ENCODE peak calls at places on chromosomes 6 and 20, in ten cellular contexts. L is AG10803; Q is CD8-positive, alpha-beta T cell; T is fibroblast of lung; J is astrocyte of the spinal cord; C is osteocyte; W is mucosa of descending colon; P is left lung; K is HFFc6; Y is cardiac muscle cell. U is an unnamed sample.

GRCh38 chr20:34115232-34115631 is 3.2 kb upstream of the EIF2S2 start:
- DNase-seq in L (no peak), Q (no peak), T (no peak), J (no peak), C (no peak), W (no peak), P (no peak), K (no peak), Y (no peak), U (no peak)

GRCh38 chr6:83216806-83217205 is 23.6 kb downstream of the RWDD2A start:
- DNase-seq in L (no peak), Q (no peak), T (peak; percentile 36), J (no peak), C (no peak), W (no peak), P (no peak), K (no peak), Y (no peak), U (no peak)

GRCh38 chr6:14240411-14241166 is 123.0 kb downstream of the CD83 start:
- DNase-seq in L (no peak), Q (no peak), T (no peak), J (no peak), C (peak; percentile 36), W (no peak), P (no peak), K (no peak), Y (no peak), U (no peak)

GRCh38 chr6:88780714-88781389 is 182.6 kb downstream of the RNGTT start:
- DNase-seq in L (peak; percentile 70), Q (peak; percentile 12), T (peak; percentile 48), J (peak; percentile 67), C (no peak), W (no peak), P (no peak), K (peak; percentile 61), Y (peak; percentile 84), U (no peak)

GRCh38 chr6:100112855-100113508 is 119.0 kb upstream of the MCHR2 start:
- DNase-seq in L (no peak), Q (no peak), T (no peak), J (no peak), C (no peak), W (no peak), P (no peak), K (no peak), Y (no peak), U (no peak)

GRCh38 chr6:4817551-4817950 is 41.3 kb downstream of the CDYL start:
- DNase-seq in L (peak; percentile 67), Q (no peak), T (peak; percentile 56), J (peak; percentile 44), C (no peak), W (no peak), P (no peak), K (peak; percentile 51), Y (no peak), U (no peak)

GRCh38 chr6:29653452-29654038 is 3.3 kb upstream of the MOG start:
- DNase-seq in L (peak; percentile 73), Q (no peak), T (peak; percentile 68), J (peak; percentile 79), C (no peak), W (no peak), P (no peak), K (peak; percentile 57), Y (peak; percentile 86), U (no peak)

GRCh38 chr20:62280303-62280702 is 22.5 kb upstream of the ADRM1 start:
- DNase-seq in L (no peak), Q (no peak), T (no peak), J (no peak), C (no peak), W (no peak), P (no peak), K (no peak), Y (no peak), U (no peak)

GRCh38 chr20:8464368-8464767 is 332.3 kb downstream of the PLCB1 start:
- DNase-seq in L (no peak), Q (no peak), T (peak; percentile 56), J (peak; percentile 19), C (no peak), W (no peak), P (no peak), K (peak; percentile 10), Y (no peak), U (no peak)

GRCh38 chr6:79431469-79431868 is 105.8 kb downstream of the LCA5 start:
- DNase-seq in L (no peak), Q (no peak), T (no peak), J (no peak), C (no peak), W (no peak), P (no peak), K (no peak), Y (no peak), U (no peak)

DNA sequence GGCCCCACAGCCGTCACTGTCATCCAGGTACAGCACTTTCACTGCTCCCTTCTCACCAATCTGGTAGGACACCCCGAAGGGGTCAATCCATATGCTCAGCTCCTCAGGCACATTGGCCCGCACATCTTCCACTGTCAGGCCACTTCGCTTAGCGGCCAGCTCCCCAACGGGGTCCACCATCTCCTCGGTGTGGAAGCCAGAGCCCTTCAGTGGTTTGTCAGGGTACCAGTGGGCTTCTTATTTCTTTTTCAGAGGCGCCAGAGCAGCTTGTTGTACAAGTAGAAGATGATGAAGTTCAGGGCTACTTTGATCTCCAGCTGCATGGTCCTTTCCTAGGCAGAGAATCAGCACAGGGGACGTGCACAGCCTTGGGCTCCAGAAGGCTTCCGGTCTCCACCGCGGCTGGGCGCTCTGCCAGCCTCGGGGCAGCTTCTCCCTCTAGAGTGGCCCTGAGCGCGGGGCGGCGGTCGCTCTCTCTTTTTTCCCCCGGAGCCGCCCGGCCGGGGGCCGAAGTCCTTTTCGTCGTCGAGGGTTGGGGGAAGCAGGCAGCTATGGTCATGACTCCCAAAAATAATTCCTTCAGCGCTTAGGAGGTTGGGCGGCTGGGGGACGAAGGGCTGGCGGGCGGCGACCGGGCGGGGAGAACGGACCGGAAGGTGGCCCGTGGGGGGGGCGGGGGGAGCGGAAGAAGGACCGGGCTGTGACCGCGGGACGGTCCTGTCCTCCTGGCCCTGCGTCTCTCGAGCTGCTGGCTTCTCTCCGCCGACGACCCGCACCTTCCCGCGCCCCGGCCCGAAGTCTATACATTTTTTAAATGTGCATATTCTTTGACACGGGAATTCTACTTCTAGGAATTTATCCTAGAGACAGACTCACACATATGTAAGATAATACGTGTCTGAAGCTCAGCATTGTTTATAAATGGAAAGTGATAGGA is 6.5 kb upstream of the ZSCAN9 start:
- DNase-seq in L (peak; percentile 68), Q (no peak), T (peak; percentile 69), J (peak; percentile 58), C (peak; percentile 88), W (peak; percentile 84), P (peak; percentile 94), K (peak; percentile 24), Y (peak; percentile 78), U (no peak)
- TF ChIP-seq CTCF in L (no peak), Q (no peak), T (no peak), J (no peak), C (no peak), W (no peak), P (no peak), K (no peak), Y (no peak), U (no peak)

DNA sequence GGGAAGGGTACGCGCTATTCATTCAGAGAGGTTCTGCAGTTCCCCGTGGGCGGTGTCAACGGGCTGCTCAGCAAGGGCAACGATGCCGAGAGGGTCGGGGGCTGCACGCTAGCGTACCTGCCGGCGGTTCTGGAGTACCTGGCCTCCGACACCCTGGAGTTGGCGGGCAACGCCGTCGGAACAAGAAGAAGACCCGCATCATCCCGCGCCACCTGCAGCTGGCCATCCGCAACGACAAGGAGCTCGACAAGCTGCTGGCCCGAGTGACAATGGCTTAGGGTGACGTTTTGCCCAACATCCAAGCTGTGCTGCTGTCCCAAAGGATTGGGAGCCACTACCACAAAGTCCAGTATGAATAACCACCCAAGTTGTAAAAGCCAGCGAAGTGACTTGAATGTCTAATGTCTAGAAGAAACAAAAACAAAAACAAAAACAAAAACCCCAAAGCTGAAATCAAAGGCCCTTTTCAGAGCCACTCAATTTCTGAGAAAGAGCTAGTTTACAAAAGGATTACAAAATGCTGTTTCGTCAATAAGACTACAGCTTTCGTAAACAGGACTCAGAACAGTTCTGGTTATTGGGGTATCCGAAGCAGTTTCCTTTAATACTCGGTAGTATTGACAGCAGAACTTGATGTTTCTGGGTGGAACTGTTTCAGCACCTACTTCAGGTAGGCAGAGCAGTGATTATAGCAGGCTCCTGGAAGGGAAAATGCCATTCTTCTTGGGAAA is 21.9 kb upstream of the SLC17A4 start:
- DNase-seq in L (no peak), Q (no peak), T (no peak), J (no peak), C (no peak), W (no peak), P (peak; percentile 60), K (no peak), Y (no peak), U (no peak)
- TF ChIP-seq CTCF in L (no peak), Q (no peak), T (no peak), J (no peak), C (no peak), W (no peak), P (no peak), K (no peak), Y (no peak), U (no peak)

DNA sequence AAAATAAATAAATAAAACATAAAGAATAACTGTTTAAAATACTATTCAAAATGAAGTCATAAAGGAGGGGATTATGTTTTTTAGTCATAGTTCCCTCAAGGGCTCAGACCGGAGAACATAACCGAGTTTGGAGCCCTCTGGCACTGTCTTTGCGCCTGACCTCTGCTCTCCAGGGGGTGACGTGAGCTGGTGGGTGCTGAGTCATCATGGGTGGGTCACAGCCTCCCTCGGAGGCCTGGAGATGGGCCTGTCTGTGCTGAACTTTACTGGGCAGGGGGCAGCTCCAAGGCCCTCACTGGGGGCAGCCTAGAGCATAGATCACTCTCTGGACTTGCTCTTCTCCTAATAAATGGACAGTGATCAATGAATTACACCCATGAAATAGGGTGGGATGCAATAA is 3.1 kb upstream of the MAVS start:
- DNase-seq in L (no peak), Q (no peak), T (peak; percentile 45), J (peak; percentile 53), C (no peak), W (no peak), P (peak; percentile 23), K (peak; percentile 33), Y (peak; percentile 59), U (no peak)
- TF ChIP-seq CTCF in L (no peak), Q (no peak), T (no peak), J (no peak), C (no peak), W (no peak), P (no peak), K (no peak), Y (no peak), U (no peak)

GRCh38 chr20:59984551-59984950 is 26.3 kb downstream of the CDH26 start:
- DNase-seq in L (no peak), Q (no peak), T (no peak), J (no peak), C (no peak), W (no peak), P (no peak), K (no peak), Y (no peak), U (no peak)

GRCh38 chr20:59988141-59988540 is 29.9 kb downstream of the CDH26 start:
- DNase-seq in L (no peak), Q (no peak), T (peak; percentile 25), J (no peak), C (no peak), W (no peak), P (peak; percentile 87), K (peak; percentile 32), Y (no peak), U (no peak)

GRCh38 chr20:59987135-59987534 is 28.9 kb downstream of the CDH26 start:
- DNase-seq in L (no peak), Q (no peak), T (no peak), J (no peak), C (no peak), W (no peak), P (no peak), K (no peak), Y (no peak), U (no peak)

GRCh38 chr20:59985864-59986263 is 27.6 kb downstream of the CDH26 start:
- DNase-seq in L (no peak), Q (no peak), T (no peak), J (no peak), C (peak; percentile 34), W (no peak), P (no peak), K (no peak), Y (no peak), U (no peak)
- TF ChIP-seq CTCF in L (no peak), Q (no peak), T (no peak), J (no peak), C (no peak), W (no peak), P (no peak), K (peak; percentile 13), Y (no peak), U (no peak)